ENCODE peak calls at places on chromosomes 12 and 14, in eight cellular contexts. L, S, H, Z, N, G, M and O are unnamed samples.

GRCh38 chr12:53418221-53418620 is 5.4 kb upstream of the AMHR2 start:
- DNase-seq in L (no peak), S (no peak), H (no peak), Z (no peak), N (no peak), G (no peak), M (no peak), O (no peak)

GRCh38 chr14:69050235-69051184 is 71.4 kb upstream of the ACTN1 start:
- DNase-seq in L (no peak), S (no peak), H (no peak), Z (no peak), N (no peak), G (peak; percentile 27), M (no peak), O (no peak)

GRCh38 chr12:120350576-120351350 is 18.2 kb downstream of the MSI1 start:
- DNase-seq in L (no peak), S (no peak), H (no peak), Z (no peak), N (no peak), G (no peak), M (no peak), O (no peak)

GRCh38 chr14:46818147-46818546 is 166.6 kb upstream of the RPL10L start:
- DNase-seq in L (no peak), S (no peak), H (no peak), Z (no peak), N (no peak), G (no peak), M (no peak), O (peak; percentile 42)

GRCh38 chr14:55430024-55430690 is 10.3 kb downstream of the TBPL2 start:
- DNase-seq in L (peak; percentile 95), S (peak; percentile 44), H (peak; percentile 68), Z (no peak), N (peak; percentile 51), G (peak; percentile 82), M (no peak), O (peak; percentile 67)

GRCh38 chr12:70645494-70646317 is 8.5 kb upstream of the PTPRB start:
- DNase-seq in L (peak; percentile 88), S (no peak), H (peak; percentile 80), Z (no peak), N (no peak), G (peak; percentile 92), M (peak; percentile 52), O (no peak)

GRCh38 chr12:118103601-118104382 is at the start of gene VSIG10:
- DNase-seq in L (no peak), S (peak; percentile 75), H (peak; percentile 80), Z (no peak), N (peak; percentile 19), G (peak; percentile 59), M (no peak), O (peak; percentile 65)

GRCh38 chr12:27672654-27673053 is 23.6 kb upstream of the REP15 start:
- DNase-seq in L (no peak), S (no peak), H (no peak), Z (no peak), N (no peak), G (no peak), M (no peak), O (no peak)

GRCh38 chr14:92005019-92005418 is 34.8 kb downstream of the TRIP11 start:
- DNase-seq in L (no peak), S (no peak), H (no peak), Z (no peak), N (no peak), G (no peak), M (no peak), O (no peak)

GRCh38 chr12:51262758-51263177 is 7.4 kb downstream of the SMAGP start:
- DNase-seq in L (peak; percentile 29), S (no peak), H (no peak), Z (no peak), N (no peak), G (peak; percentile 51), M (no peak), O (no peak)

GRCh38 chr14:44649056-44649455 is 142.0 kb upstream of the FSCB start:
- DNase-seq in L (no peak), S (no peak), H (no peak), Z (no peak), N (no peak), G (no peak), M (no peak), O (no peak)

GRCh38 chr14:95294320-95294719 is 25.4 kb downstream of the CLMN start:
- DNase-seq in L (no peak), S (no peak), H (no peak), Z (no peak), N (no peak), G (no peak), M (no peak), O (no peak)

GRCh38 chr14:62957562-62957961 is 87.7 kb downstream of the KCNH5 start:
- DNase-seq in L (peak; percentile 97), S (no peak), H (no peak), Z (no peak), N (no peak), G (peak; percentile 31), M (no peak), O (no peak)

GRCh38 chr12:40697566-40698257 is 5.5 kb downstream of the CNTN1 start:
- DNase-seq in L (peak; percentile 99), S (no peak), H (no peak), Z (no peak), N (no peak), G (no peak), M (no peak), O (peak; percentile 98)

GRCh38 chr12:46214668-46215429 is 54.0 kb downstream of the SLC38A1 start:
- DNase-seq in L (no peak), S (no peak), H (peak; percentile 64), Z (no peak), N (peak; percentile 79), G (peak; percentile 6), M (no peak), O (no peak)

GRCh38 chr12:131644481-131644880 is 66.4 kb upstream of the SFSWAP start:
- DNase-seq in L (no peak), S (no peak), H (no peak), Z (no peak), N (no peak), G (no peak), M (no peak), O (no peak)